ENCODE peak calls at places on chromosomes 7 and 10, in ten cellular contexts. O is astrocyte of the hippocampus; Y is activated CD4-positive, alpha-beta T cell treated with anti-CD3 and anti-CD28 coated beads, Interleukin-2, amount 10 ng/mL, durations not matched to agents 7 days and 5 days; C is C1 segment of cervical spinal cord; Z is right atrium auricular region; J is NCI-H146; K is activated T-helper 1 cell treated with anti-CD3 and anti-CD28 coated beads, Interleukin-12 subunit alpha, Interleukin-12 subunit beta, Interleukin-2, Interleukin-4 antibody, amounts not matched to agents 30 ng/mL and 10 ng/mL and 1 ng/mL, durations not matched to agents 14 hours and 24 hours and 36 hours; H is tibial nerve; F is choroid plexus epithelial cell; S is fibroblast of gingiva. W is an unnamed sample.
A peak's percentile ranks its signal among the peaks of the same experiment; 100 is the strongest.

GRCh38 chr10:29946953-29947700 is 112.3 kb downstream of the JCAD start:
- DNase-seq in S (peak; percentile 81), H (peak; percentile 20), K (no peak), C (no peak), Y (no peak), F (peak; percentile 89), J (peak; percentile 6), O (peak; percentile 87), Z (peak; percentile 81), W (no peak)

GRCh38 chr10:86699541-86699940 is 31.2 kb downstream of the LDB3 start:
- DNase-seq in H (no peak), O (no peak), Y (no peak), S (no peak), K (no peak), J (no peak), C (no peak), F (no peak), Z (no peak), W (no peak)

GRCh38 chr10:17101257-17101909 is 28.2 kb downstream of the CUBN start:
- DNase-seq in F (no peak), H (no peak), Y (no peak), C (no peak), J (no peak), K (no peak), O (no peak), Z (no peak), S (no peak), W (no peak)

GRCh38 chr10:119608316-119609155 is 11.8 kb upstream of the TIAL1 start:
- DNase-seq in F (peak; percentile 55), Y (peak; percentile 18), C (peak; percentile 28), O (peak; percentile 61), J (peak; percentile 63), K (no peak), Z (peak; percentile 58), H (no peak), S (no peak), W (no peak)

GRCh38 chr10:131313377-131313776 is 1.9 kb upstream of the TCERG1L start:
- DNase-seq in K (no peak), H (no peak), Z (no peak), O (no peak), S (no peak), F (no peak), Y (no peak), C (no peak), J (no peak), W (no peak)

GRCh38 chr10:122368502-122369254 is 5.8 kb upstream of the PLEKHA1 start:
- DNase-seq in Y (no peak), S (no peak), H (no peak), O (no peak), Z (no peak), F (no peak), C (no peak), J (peak; percentile 81), K (no peak), W (peak; percentile 80)

GRCh38 chr7:125149151-125149550 is 219.5 kb upstream of the POT1 start:
- DNase-seq in S (no peak), C (no peak), F (peak; percentile 82), H (no peak), J (no peak), Y (no peak), O (peak; percentile 59), K (no peak), Z (no peak), W (no peak)

GRCh38 chr7:157627033-157627432 is 290.2 kb downstream of the DNAJB6 start:
- DNase-seq in C (no peak), Z (no peak), H (no peak), K (no peak), Y (no peak), S (no peak), J (no peak), F (no peak), O (no peak), W (no peak)

GRCh38 chr7:128889121-128889520 is 21.4 kb downstream of the KCP start:
- DNase-seq in F (no peak), H (no peak), Y (no peak), J (peak; percentile 62), S (no peak), Z (no peak), O (no peak), C (no peak), K (no peak), W (no peak)